ENCODE peak calls at places on chromosome 10, in nine cellular contexts. W is neural crest cell; K is activated CD4-positive, alpha-beta memory T cell treated with anti-CD3 and anti-CD28 coated beads for 36 hours; S is upper lobe of right lung; P is GM10248; R is stimulated activated naive CD4-positive, alpha-beta T cell; D is activated CD4-positive, alpha-beta T cell treated with anti-CD3 and anti-CD28 coated beads for 24 hours; I is GM23248; Y is GM13977. C is an unnamed sample.

GRCh38 chr10:78782441-78782840 is 286.3 kb upstream of the ZMIZ1 start:
- DNase-seq in W (no peak), D (no peak), P (no peak), R (no peak), I (no peak), S (peak), K (no peak), Y (no peak), C (no peak)

GRCh38 chr10:45418859-45419672 is 45.0 kb downstream of the ALOX5 start:
- DNase-seq in K (peak), I (peak), S (peak), R (peak), W (peak), D (no peak), P (peak), Y (peak), C (peak)

GRCh38 chr10:88150338-88150737 is 286.9 kb downstream of the PTEN start:
- DNase-seq in R (no peak), K (no peak), Y (no peak), P (no peak), S (no peak), I (peak), W (no peak), D (no peak), C (no peak)

GRCh38 chr10:122417667-122418066 is 36.8 kb upstream of the ARMS2 start:
- DNase-seq in I (peak), D (no peak), P (no peak), W (no peak), K (no peak), S (no peak), Y (no peak), R (no peak), C (no peak)

GRCh38 chr10:6199131-6199733 is 3.5 kb upstream of the PFKFB3 start:
- DNase-seq in K (no peak), W (no peak), R (no peak), D (no peak), I (no peak), P (no peak), S (no peak), Y (no peak), C (no peak)

GRCh38 chr10:69243817-69244216 is 23.7 kb downstream of the HKDC1 start:
- DNase-seq in S (no peak), I (no peak), D (no peak), R (no peak), Y (no peak), K (no peak), P (no peak), W (no peak), C (no peak)

GRCh38 chr10:69327463-69328345 is 49.4 kb downstream of the HK1 start:
- DNase-seq in R (peak), I (no peak), S (peak), K (peak), D (peak), P (peak), Y (peak), W (no peak), C (no peak)

GRCh38 chr10:124632064-124632531 is 112.1 kb downstream of the FAM53B start:
- DNase-seq in S (peak), K (peak), W (no peak), I (peak), R (peak), D (no peak), Y (no peak), P (no peak), C (no peak)

GRCh38 chr10:24716295-24716694 is 7.4 kb downstream of the ARHGAP21 start:
- DNase-seq in P (no peak), I (no peak), K (no peak), R (no peak), S (no peak), W (no peak), D (no peak), Y (no peak), C (no peak)

GRCh38 chr10:122164028-122164601 is 107.0 kb upstream of the BTBD16 start:
- DNase-seq in S (peak), K (no peak), R (no peak), I (no peak), W (peak), D (no peak), Y (no peak), P (no peak), C (no peak)

GRCh38 chr10:37736120-37736519 is 121.3 kb downstream of the ZNF248 start:
- DNase-seq in W (no peak), P (no peak), K (no peak), S (no peak), I (no peak), D (no peak), R (no peak), Y (no peak), C (no peak)

GRCh38 chr10:100912013-100912608 is 652 bp upstream of the SLF2 start:
- DNase-seq in K (no peak), R (no peak), D (no peak), S (no peak), I (peak), W (no peak), Y (no peak), P (no peak), C (no peak)

GRCh38 chr10:43902842-43903241 is 254.2 kb upstream of the ZNF32 start:
- DNase-seq in W (no peak), D (no peak), Y (no peak), S (no peak), R (no peak), I (no peak), K (no peak), P (no peak), C (no peak)

GRCh38 chr10:11610855-11611247 is 599 bp downstream of the USP6NL start:
- DNase-seq in P (no peak), Y (no peak), K (peak), W (peak), S (peak), D (no peak), I (peak), R (peak), C (no peak)

GRCh38 chr10:4344544-4344994 is 481.4 kb upstream of the AKR1E2 start:
- DNase-seq in S (peak), K (peak), I (peak), Y (no peak), W (no peak), P (no peak), R (no peak), D (peak), C (no peak)

GRCh38 chr10:6944450-6944849 is 364.4 kb upstream of the PRKCQ start:
- DNase-seq in R (no peak), P (no peak), D (no peak), K (no peak), Y (no peak), W (no peak), I (no peak), S (no peak), C (no peak)

GRCh38 chr10:10977978-10978377 is 39.7 kb upstream of the CELF2 start:
- DNase-seq in K (no peak), D (no peak), I (peak), S (no peak), W (no peak), P (no peak), R (no peak), Y (no peak), C (no peak)

GRCh38 chr10:86256690-86257315 is 109.8 kb downstream of the GRID1 start:
- DNase-seq in W (no peak), K (no peak), S (peak), R (no peak), Y (no peak), D (no peak), P (no peak), I (no peak), C (no peak)

GRCh38 chr10:108850138-108850854 is 1073.0 kb downstream of the XPNPEP1 start:
- DNase-seq in R (no peak), K (no peak), W (no peak), S (no peak), I (no peak), P (peak), Y (peak), D (no peak), C (no peak)

GRCh38 chr10:98096316-98096715 is 38.1 kb upstream of the R3HCC1L start:
- DNase-seq in P (no peak), I (no peak), D (no peak), S (no peak), R (no peak), W (no peak), Y (no peak), K (no peak), C (no peak)

GRCh38 chr10:48604408-48605263 is at the start of gene ARHGAP22:
- DNase-seq in S (peak), K (no peak), I (peak), D (no peak), Y (peak), P (peak), R (no peak), W (peak), C (peak)

GRCh38 chr10:73577788-73578187 is 13.4 kb downstream of the USP54 start:
- DNase-seq in I (peak), P (no peak), W (no peak), D (no peak), Y (no peak), R (no peak), K (no peak), S (peak), C (no peak)

GRCh38 chr10:79335094-79335469 is 12.2 kb upstream of the PPIF start:
- DNase-seq in S (no peak), P (no peak), I (no peak), Y (no peak), K (no peak), R (no peak), D (no peak), W (no peak), C (no peak)

GRCh38 chr10:110151467-110151866 is 55.9 kb upstream of the MXI1 start:
- DNase-seq in P (no peak), W (no peak), K (no peak), S (peak), D (no peak), Y (no peak), I (no peak), R (no peak), C (no peak)

C was measured in GM18507.